ENCODE peak calls at places on chromosomes 11 and 22, in seven cellular contexts. U is psoas muscle, E is kidney, X is tibial artery, H is HepG2, G is transverse colon, A is thoracic aorta. V is an unnamed sample.

GRCh38 chr11:78698612-78699011 is 123.9 kb upstream of the NARS2 start:
- DNase-seq in U (no peak), E (no peak), A (peak), H (no peak), G (no peak), X (peak), V (peak)

GRCh38 chr11:105296806-105297205 is 157.2 kb upstream of the CARD18 start:
- DNase-seq in E (peak), G (no peak), U (no peak), X (no peak), H (no peak), A (no peak), V (no peak)

GRCh38 chr11:2375341-2375853 is 1.7 kb upstream of the CD81 start:
- DNase-seq in G (no peak), E (peak), A (no peak), U (peak), H (peak), X (no peak), V (no peak)

GRCh38 chr11:37978647-37979046 is 1380.6 kb upstream of the RAG2 start:
- DNase-seq in A (no peak), U (no peak), X (no peak), G (no peak), E (no peak), H (no peak), V (no peak)

GRCh38 chr11:14537134-14537599 is 17.0 kb upstream of the PSMA1 start:
- DNase-seq in H (peak), X (no peak), E (no peak), G (peak), A (no peak), U (no peak), V (no peak)

GRCh38 chr22:17770180-17771077 is 3.8 kb downstream of the BID start:
- DNase-seq in U (no peak), H (no peak), A (no peak), G (no peak), X (no peak), E (no peak), V (no peak)

GRCh38 chr22:38707346-38707745 is 1.6 kb downstream of the GTPBP1 start:
- DNase-seq in X (no peak), G (no peak), A (no peak), U (no peak), H (peak), E (no peak), V (no peak)

GRCh38 chr11:74778581-74778980 is 29.9 kb downstream of the RNF169 start:
- DNase-seq in E (no peak), X (no peak), A (no peak), H (no peak), U (no peak), G (no peak), V (no peak)

GRCh38 chr22:47056361-47056760 is 293.9 kb downstream of the TBC1D22A start:
- DNase-seq in A (no peak), X (no peak), H (no peak), G (no peak), U (no peak), E (peak), V (no peak)

GRCh38 chr22:25736378-25737011 is 5.5 kb upstream of the MYO18B start:
- DNase-seq in H (no peak), U (no peak), A (no peak), X (no peak), E (no peak), G (no peak), V (no peak)

GRCh38 chr11:101707477-101707876 is 123.7 kb upstream of the TRPC6 start:
- DNase-seq in X (no peak), H (no peak), A (no peak), G (no peak), E (no peak), U (no peak), V (no peak)

GRCh38 chr22:41841085-41841712 is 8.3 kb downstream of the SREBF2 start:
- DNase-seq in U (no peak), E (no peak), G (peak), A (no peak), X (no peak), H (peak), V (no peak)

GRCh38 chr11:113411536-113411935 is 24.0 kb downstream of the ANKK1 start:
- DNase-seq in U (no peak), H (no peak), G (no peak), A (no peak), E (no peak), X (no peak), V (no peak)

DNA sequence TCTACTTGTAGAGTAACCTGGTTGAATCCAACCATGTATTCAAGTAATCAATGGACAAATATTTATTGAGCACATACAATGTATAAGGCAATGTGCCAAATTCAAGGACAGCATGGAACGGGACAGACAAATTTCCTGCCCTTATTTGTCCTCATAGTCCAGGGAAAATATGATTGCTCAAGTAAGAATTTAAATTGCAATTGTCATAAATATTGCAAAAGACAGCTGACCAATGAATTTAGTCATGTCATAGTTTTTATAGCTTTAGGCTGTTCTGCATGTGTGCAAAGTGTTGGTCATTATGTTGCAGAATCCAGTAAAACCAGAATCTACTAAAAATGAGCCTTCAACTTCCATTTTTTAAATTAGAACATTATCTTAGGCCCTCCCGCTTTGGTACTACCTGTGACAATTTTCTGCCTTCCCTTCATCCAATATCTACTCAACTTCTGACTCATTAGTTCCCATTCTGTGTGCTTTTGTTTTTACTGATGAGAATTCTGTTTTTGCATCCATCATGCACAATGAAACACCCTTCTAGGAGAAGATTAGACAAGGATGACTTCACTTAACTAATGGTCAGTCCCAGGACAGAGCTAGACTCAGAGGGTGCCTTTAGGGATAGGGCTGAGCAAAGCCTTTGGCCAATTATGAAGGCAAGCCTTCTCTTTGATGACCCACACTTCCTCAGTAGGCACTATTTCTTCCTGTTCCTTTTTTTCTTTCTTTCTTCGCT is 45.8 kb upstream of the FIBIN start:
- DNase-seq in H (no peak), A (no peak), E (no peak), G (no peak), U (no peak), X (no peak), V (no peak)
- H3K27ac ChIP-seq in H (no peak), A (peak), E (no peak), G (peak), U (peak), X (peak), V (peak)

GRCh38 chr11:122556605-122557004 is 98.9 kb upstream of the UBASH3B start:
- DNase-seq in X (no peak), H (no peak), U (peak), E (no peak), A (no peak), G (peak), V (no peak)
- TF ChIP-seq CTCF in X (no peak), H (peak), U (no peak), E (no peak), A (no peak), G (no peak), V (peak)

GRCh38 chr11:115166826-115167225 is 337.4 kb downstream of the CADM1 start:
- DNase-seq in G (no peak), U (no peak), E (no peak), A (no peak), X (no peak), H (no peak), V (no peak)
- H3K27ac ChIP-seq in G (no peak), U (peak), E (no peak), A (no peak), X (no peak), H (no peak), V (no peak)

GRCh38 chr11:83070878-83071640 is 638 bp downstream of the RAB30 start:
- DNase-seq in E (peak), A (no peak), U (peak), H (no peak), G (peak), X (peak), V (no peak)
- TF ChIP-seq CTCF in E (no peak), A (no peak), U (no peak), H (no peak), G (no peak), X (no peak), V (no peak)

GRCh38 chr11:110490886-110491285 is 61.1 kb downstream of the FDX1 start:
- DNase-seq in A (no peak), G (no peak), E (no peak), H (no peak), U (no peak), X (peak), V (no peak)
- H3K27ac ChIP-seq in A (no peak), G (no peak), E (no peak), H (no peak), U (no peak), X (no peak), V (no peak)

DNA sequence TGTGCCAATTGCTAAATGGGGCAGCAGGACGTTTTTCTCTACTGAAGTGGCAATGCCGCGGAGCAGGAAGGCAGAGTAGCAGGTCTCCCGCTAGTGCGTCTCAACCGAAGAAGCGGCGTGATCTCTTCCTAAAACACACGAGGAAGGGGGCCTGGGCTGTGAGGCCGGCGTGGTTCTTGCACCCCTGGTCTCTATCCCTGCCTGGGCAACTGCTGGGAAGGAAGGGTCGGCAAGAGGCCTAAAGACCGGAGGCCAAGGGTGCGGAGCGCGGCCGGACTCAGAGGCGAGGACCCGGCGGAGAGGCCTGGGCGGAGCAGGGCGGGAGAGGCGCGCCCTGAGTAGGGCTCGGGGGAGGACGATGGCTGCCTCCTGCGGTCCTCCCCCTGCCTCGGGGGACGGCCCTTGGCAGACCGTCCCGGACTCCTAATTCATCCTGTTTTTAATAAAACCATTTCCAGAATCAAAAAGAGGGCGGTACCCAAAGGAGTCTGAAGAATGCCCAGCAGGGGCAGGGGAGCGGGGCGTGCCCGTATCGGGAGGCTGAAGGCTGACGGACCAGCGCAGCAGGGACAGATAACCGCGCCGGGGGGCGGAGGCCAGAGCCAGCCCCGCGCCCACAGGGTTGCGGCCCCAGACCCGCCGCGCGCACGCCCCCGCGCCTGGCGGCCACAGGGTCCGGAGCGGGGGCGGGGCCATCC is 559 bp upstream of the APLP2 start:
- DNase-seq in H (no peak), A (peak), G (peak), U (peak), X (peak), E (peak), V (peak)
- TF ChIP-seq CTCF in H (peak), A (no peak), G (peak), U (peak), X (peak), E (peak), V (no peak)

DNA sequence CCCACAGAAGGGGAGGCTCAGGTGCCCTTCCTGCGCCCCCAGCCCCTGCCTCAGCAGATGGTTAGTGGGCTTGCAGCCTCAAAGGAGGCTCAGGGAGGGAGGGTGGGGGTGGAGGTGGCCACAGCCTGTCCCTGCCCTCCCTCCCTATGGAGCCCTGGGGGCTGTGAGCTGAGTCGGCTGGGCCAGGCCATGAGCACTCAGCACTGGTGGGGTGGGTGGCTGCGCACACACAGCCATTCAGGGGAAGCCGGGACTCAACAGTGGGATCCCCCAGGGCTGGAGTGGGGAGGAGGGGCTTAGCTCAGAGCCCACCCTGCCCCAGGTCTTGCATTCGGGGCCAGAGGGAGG is 50.2 kb downstream of the FLRT1 start:
- DNase-seq in G (no peak), E (no peak), H (no peak), X (no peak), U (no peak), A (no peak), V (no peak)
- H3K27ac ChIP-seq in G (no peak), E (peak), H (no peak), X (no peak), U (no peak), A (no peak), V (no peak)

DNA sequence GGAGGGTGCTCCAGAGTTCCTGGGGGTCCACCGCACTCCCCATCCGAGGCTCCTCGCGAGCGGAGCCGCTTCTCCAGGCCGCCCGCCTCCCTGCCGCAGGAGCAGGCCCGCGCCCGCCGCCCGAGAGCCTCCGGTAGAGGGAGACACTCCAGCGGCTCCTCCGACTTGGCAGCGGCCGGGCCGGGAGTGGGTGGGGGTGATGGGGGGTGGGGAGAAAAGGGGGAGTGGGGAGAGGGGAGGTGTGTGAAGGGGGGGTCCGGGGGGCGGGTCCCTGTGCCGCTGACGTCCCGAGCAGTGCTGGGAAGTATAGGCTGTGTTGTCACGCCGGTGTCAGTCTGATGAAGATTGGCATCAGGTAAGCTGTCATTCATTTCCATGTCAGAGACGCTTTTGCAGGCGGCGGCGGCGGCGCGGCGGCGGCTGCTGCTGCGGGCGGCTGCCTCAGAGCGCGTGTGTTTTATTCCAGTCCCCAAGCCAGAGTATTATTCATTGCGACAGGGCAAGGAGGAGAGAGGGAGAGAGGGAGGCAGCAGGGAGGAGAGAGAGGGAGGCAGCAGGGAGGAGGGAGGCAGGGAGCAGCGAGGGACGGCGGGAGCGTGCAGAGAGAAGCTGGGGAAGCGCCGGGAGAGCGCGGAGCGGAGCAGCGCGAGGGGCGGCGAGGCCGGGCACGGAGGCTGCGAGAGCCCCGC is at the start of gene PKNOX2:
- DNase-seq in X (peak), U (peak), H (peak), G (peak), E (peak), A (peak), V (no peak)
- TF ChIP-seq CTCF in X (no peak), U (peak), H (peak), G (peak), E (peak), A (peak), V (peak)

DNA sequence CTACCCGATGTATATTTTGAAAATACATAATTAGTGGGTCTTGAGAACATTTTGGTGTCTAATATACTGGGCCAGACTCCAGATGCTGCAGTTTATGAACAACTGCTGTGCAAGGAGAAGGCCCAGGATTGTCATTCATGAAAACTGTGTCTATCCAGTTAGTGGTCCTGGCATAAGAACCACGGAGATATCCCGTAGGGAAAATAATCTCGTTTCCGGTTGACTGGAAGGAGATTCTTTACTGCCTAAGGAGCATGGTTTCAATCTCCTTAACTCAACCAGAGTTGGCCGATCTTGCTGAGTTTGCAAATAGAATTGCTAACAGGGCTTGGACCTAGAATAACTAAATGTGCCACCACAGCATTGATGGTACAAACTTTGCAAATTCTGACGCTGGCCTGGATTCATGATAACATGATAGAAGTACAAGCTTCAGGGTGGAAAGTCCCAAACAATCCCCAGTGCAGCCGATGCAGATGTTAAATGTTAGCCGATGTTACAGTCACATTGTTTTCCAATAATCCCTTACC is 4.6 kb upstream of the RTCB start:
- DNase-seq in X (no peak), U (no peak), E (no peak), A (no peak), H (no peak), G (no peak), V (no peak)
- H3K27ac ChIP-seq in X (no peak), U (no peak), E (no peak), A (no peak), H (no peak), G (no peak), V (no peak)

DNA sequence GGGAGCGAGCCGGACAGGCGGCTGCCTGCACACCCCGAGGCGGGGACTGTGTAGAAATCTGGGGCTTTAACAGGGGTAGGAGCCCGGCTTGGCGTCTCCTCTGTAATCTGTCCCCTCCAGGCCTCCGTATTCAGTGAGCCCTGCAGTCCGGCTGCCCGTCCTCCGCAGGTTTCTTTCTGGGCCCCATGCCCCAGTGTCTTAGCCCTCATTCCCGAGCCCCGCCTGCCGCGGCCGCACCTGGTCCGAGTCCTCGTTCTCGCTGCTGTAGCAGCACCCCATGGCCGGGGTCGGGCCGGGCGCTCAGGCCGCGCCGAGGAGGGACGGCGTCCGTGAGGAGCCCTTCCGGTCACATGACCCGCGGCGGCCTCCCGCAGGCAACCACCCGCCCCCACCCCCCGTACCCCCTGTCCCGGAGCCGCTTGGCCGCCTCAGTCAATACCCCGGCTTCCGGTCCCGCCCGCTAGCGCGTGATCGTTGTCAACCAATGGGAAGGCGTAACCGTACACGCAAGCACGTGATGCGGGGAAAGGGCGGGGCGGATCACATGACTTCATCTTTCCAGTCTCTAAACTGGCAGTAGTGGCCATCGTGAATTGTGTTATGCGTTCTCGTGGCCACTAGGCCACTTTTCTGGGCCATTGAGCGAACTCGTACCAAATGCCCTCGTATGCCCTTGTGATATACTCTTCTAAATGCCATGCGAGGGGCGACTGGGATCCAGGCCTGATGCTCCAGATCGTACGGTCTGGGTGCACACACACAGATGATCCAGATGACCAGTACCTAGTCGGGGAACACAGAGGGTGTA is at the start of gene LAMTOR1:
- DNase-seq in U (peak), E (peak), X (peak), A (peak), H (peak), G (peak), V (peak)
- TF ChIP-seq CTCF in U (peak), E (peak), X (peak), A (peak), H (peak), G (peak), V (peak)